ENCODE peak calls at places on chromosomes 11 and 22, in four cellular contexts. O is myocyte, U is ACHN, E is CD14-positive monocyte. J is an unnamed sample.

GRCh38 chr22:24875862-24876506 is 70.0 kb downstream of the SGSM1 start:
- DNase-seq in O (peak), U (peak), E (no peak), J (no peak)

GRCh38 chr22:30918761-30919160 is 49.8 kb downstream of the MORC2 start:
- DNase-seq in O (no peak), U (no peak), E (no peak), J (no peak)

GRCh38 chr11:88175707-88176066 is 444 bp upstream of the RAB38 start:
- DNase-seq in U (peak), E (no peak), O (no peak), J (no peak)

GRCh38 chr11:12195773-12196172 is 85.4 kb downstream of the MICAL2 start:
- DNase-seq in U (no peak), O (no peak), E (no peak), J (no peak)

GRCh38 chr11:18361154-18361553 is 33.2 kb upstream of the LDHA start:
- DNase-seq in E (no peak), U (no peak), O (no peak), J (no peak)

GRCh38 chr11:111555255-111555654 is 14.7 kb downstream of the LAYN start:
- DNase-seq in E (no peak), O (peak), U (no peak), J (no peak)

GRCh38 chr22:46238541-46238940 is 11.6 kb downstream of the CDPF1 start:
- DNase-seq in U (no peak), E (no peak), O (no peak), J (no peak)

GRCh38 chr11:132307309-132308020 is 937.0 kb downstream of the NTM start:
- DNase-seq in O (no peak), E (no peak), U (no peak), J (no peak)

GRCh38 chr11:19658344-19658743 is 54.3 kb upstream of the NAV2 start:
- DNase-seq in O (no peak), U (peak), E (no peak), J (no peak)